ENCODE peak calls at places on chromosomes 13 and 19, in ten cellular contexts. S is HTR-8/SVneo; W is HT1080; V is AG04450; A is activated T-helper 1 cell treated with anti-CD3 and anti-CD28 coated beads, Interleukin-12 subunit alpha, Interleukin-12 subunit beta, Interleukin-2, Interleukin-4 antibody, amounts not matched to agents 30 ng/mL and 10 ng/mL and 1 ng/mL, durations not matched to agents 14 hours and 24 hours and 36 hours; Q is stimulated activated CD8-positive, alpha-beta memory T cell treated with anti-CD3 and anti-CD28 coated beads, Interleukin-4, amount 100 ng/mL, for 1 hour; P is stimulated activated CD4-positive, alpha-beta T cell treated with anti-CD3 and anti-CD28 coated beads, Interleukin-4, amount 100 ng/mL, for 24 hours; J is memory B cell; C is GOT3; G is NCI-H1694. Y is an unnamed sample.

GRCh38 chr13:110319774-110320509 is 12.9 kb downstream of the COL4A2 start:
- DNase-seq in S (peak), W (peak), V (no peak), A (peak), Q (no peak), P (peak), J (no peak), C (no peak), G (no peak), Y (no peak)

GRCh38 chr13:100234006-100234405 is 145.1 kb downstream of the PCCA start:
- DNase-seq in S (no peak), W (no peak), V (no peak), A (no peak), Q (no peak), P (no peak), J (no peak), C (no peak), G (no peak), Y (no peak)

GRCh38 chr13:95343944-95344343 is 42.7 kb upstream of the ABCC4 start:
- DNase-seq in S (no peak), W (no peak), V (no peak), A (no peak), Q (no peak), P (no peak), J (no peak), C (no peak), G (no peak), Y (no peak)

GRCh38 chr13:28370448-28370847 is 124.5 kb downstream of the FLT1 start:
- DNase-seq in S (no peak), W (no peak), V (no peak), A (no peak), Q (no peak), P (no peak), J (no peak), C (no peak), G (no peak), Y (no peak)

GRCh38 chr13:106182404-106182803 is 353.1 kb downstream of the EFNB2 start:
- DNase-seq in S (peak), W (peak), V (peak), A (no peak), Q (no peak), P (no peak), J (no peak), C (no peak), G (no peak), Y (peak)

GRCh38 chr19:58355215-58355796 is 2.0 kb upstream of the A1BG start:
- DNase-seq in S (no peak), W (no peak), V (no peak), A (no peak), Q (no peak), P (no peak), J (no peak), C (no peak), G (no peak), Y (no peak)

GRCh38 chr19:49231389-49231788 is 73.8 kb downstream of the TRPM4 start:
- DNase-seq in S (no peak), W (no peak), V (no peak), A (no peak), Q (no peak), P (peak), J (no peak), C (no peak), G (no peak), Y (no peak)

GRCh38 chr13:31556376-31556775 is 182.9 kb upstream of the RXFP2 start:
- DNase-seq in S (peak), W (peak), V (no peak), A (no peak), Q (no peak), P (no peak), J (no peak), C (no peak), G (no peak), Y (no peak)

GRCh38 chr13:50033696-50034095 is 18.5 kb downstream of the KCNRG start:
- DNase-seq in S (no peak), W (no peak), V (no peak), A (no peak), Q (no peak), P (no peak), J (no peak), C (no peak), G (no peak), Y (peak)

GRCh38 chr13:29905845-29906244 is 55.4 kb upstream of the UBL3 start:
- DNase-seq in S (no peak), W (no peak), V (no peak), A (no peak), Q (no peak), P (no peak), J (no peak), C (no peak), G (no peak), Y (no peak)

GRCh38 chr13:33110713-33111413 is 94.6 kb downstream of the KL start:
- DNase-seq in S (no peak), W (no peak), V (no peak), A (no peak), Q (no peak), P (no peak), J (peak), C (no peak), G (no peak), Y (no peak)

GRCh38 chr19:35949131-35949530 is 13.0 kb downstream of the LRFN3 start:
- DNase-seq in S (no peak), W (no peak), V (no peak), A (no peak), Q (no peak), P (no peak), J (no peak), C (no peak), G (no peak), Y (no peak)

GRCh38 chr13:34340534-34340933 is 522.6 kb downstream of the RFC3 start:
- DNase-seq in S (no peak), W (peak), V (no peak), A (no peak), Q (no peak), P (no peak), J (no peak), C (no peak), G (no peak), Y (no peak)

GRCh38 chr13:101556676-101557121 is 104.2 kb downstream of the ITGBL1 start:
- DNase-seq in S (no peak), W (no peak), V (no peak), A (no peak), Q (no peak), P (no peak), J (no peak), C (no peak), G (no peak), Y (no peak)